ENCODE peak calls at places on chromosomes 16 and 17, in nine cellular contexts. Y, W, A, P, F, Q, V, O and S are unnamed samples. For H3K4me1, the result is how much of the 10 kb centered on the place peaks cover.

GRCh38 chr17:38926290-38927070 is 1.1 kb downstream of the LASP1NB start:
- DNase-seq in Y (no peak), W (no peak), A (no peak), P (no peak), F (no peak), Q (peak), V (no peak), O (no peak), S (no peak)

GRCh38 chr17:57810740-57811632 is 38.9 kb downstream of the MRPS23 start:
- DNase-seq in Y (no peak), W (no peak), A (peak), P (peak), F (peak), Q (peak), V (peak), O (peak), S (no peak)

GRCh38 chr17:81831957-81832607 is 1.0 kb downstream of the MCRIP1 start:
- DNase-seq in Y (no peak), W (peak), A (no peak), P (no peak), F (no peak), Q (no peak), V (no peak), O (no peak), S (no peak)

GRCh38 chr16:22205577-22206012 is 483 bp upstream of the EEF2K start:
- DNase-seq in Y (no peak), W (no peak), A (no peak), P (no peak), F (no peak), Q (no peak), V (no peak), O (no peak), S (no peak)

GRCh38 chr17:73872816-73873215 is 228.6 kb upstream of the SDK2 start:
- DNase-seq in Y (no peak), W (no peak), A (no peak), P (peak), F (no peak), Q (no peak), V (no peak), O (no peak), S (no peak)

GRCh38 chr16:87648236-87648635 is 45.9 kb downstream of the JPH3 start:
- DNase-seq in Y (no peak), W (no peak), A (no peak), P (no peak), F (no peak), Q (no peak), V (no peak), O (no peak), S (no peak)

GRCh38 chr16:60392380-60392779 is 1643.9 kb downstream of the CDH8 start:
- DNase-seq in Y (no peak), W (no peak), A (no peak), P (no peak), F (no peak), Q (no peak), V (no peak), O (no peak), S (no peak)

GRCh38 chr16:11673091-11674000 is 5.1 kb downstream of the SNN start:
- DNase-seq in Y (no peak), W (no peak), A (no peak), P (no peak), F (no peak), Q (peak), V (peak), O (peak), S (no peak)

GRCh38 chr17:52157603-52158449 is 688 bp downstream of the CA10 start:
- DNase-seq in Y (no peak), W (no peak), A (no peak), P (peak), F (no peak), Q (peak), V (no peak), O (no peak), S (peak)

GRCh38 chr16:57265850-57266530 is 18.5 kb downstream of the PLLP start:
- DNase-seq in Y (no peak), W (no peak), A (peak), P (no peak), F (peak), Q (no peak), V (peak), O (peak), S (peak)

GRCh38 chr17:13365331-13365730 is 236.4 kb downstream of the HS3ST3A1 start:
- DNase-seq in Y (no peak), W (no peak), A (no peak), P (no peak), F (no peak), Q (no peak), V (no peak), O (no peak), S (no peak)

GRCh38 chr16:84582958-84583516 is 34.8 kb downstream of the COTL1 start:
- DNase-seq in Y (no peak), W (no peak), A (no peak), P (peak), F (no peak), Q (no peak), V (no peak), O (peak), S (no peak)

GRCh38 chr17:80649200-80649644 is 104.6 kb downstream of the RPTOR start:
- DNase-seq in Y (no peak), W (no peak), A (peak), P (no peak), F (no peak), Q (no peak), V (no peak), O (no peak), S (no peak)

GRCh38 chr16:11254913-11255736 is 879 bp downstream of the SOCS1 start:
- DNase-seq in Y (peak), W (peak), A (peak), P (no peak), F (peak), Q (peak), V (peak), O (peak), S (no peak)

GRCh38 chr17:41814195-41814594 is 1.4 kb downstream of the FKBP10 start:
- DNase-seq in Y (no peak), W (no peak), A (no peak), P (no peak), F (no peak), Q (no peak), V (no peak), O (no peak), S (no peak)

GRCh38 chr17:44794699-44795413 is 35.2 kb downstream of the GJC1 start:
- DNase-seq in Y (no peak), W (no peak), A (no peak), P (no peak), F (no peak), Q (peak), V (no peak), O (no peak), S (no peak)

GRCh38 chr16:81928975-81929374 is 82.3 kb downstream of the SDR42E1 start:
- DNase-seq in Y (no peak), W (no peak), A (no peak), P (no peak), F (no peak), Q (no peak), V (no peak), O (no peak), S (peak)

GRCh38 chr17:1485748-1486376 is 6.6 kb downstream of the MYO1C start:
- DNase-seq in Y (peak), W (peak), A (peak), P (peak), F (peak), Q (peak), V (peak), O (peak), S (no peak)

GRCh38 chr17:55735784-55736405 is 13.2 kb upstream of the TMEM100 start:
- DNase-seq in Y (peak), W (no peak), A (no peak), P (no peak), F (no peak), Q (no peak), V (peak), O (peak), S (no peak)

GRCh38 chr16:4524571-4524970 is 14.0 kb downstream of the CDIP1 start:
- DNase-seq in Y (no peak), W (no peak), A (no peak), P (no peak), F (no peak), Q (no peak), V (no peak), O (no peak), S (no peak)
- H3K4me1 ChIP-seq in Y (under half), W (under half), A (under half), P (under half), F (under half), Q (under half), V (under half), O (under half), S (under half)

GRCh38 chr16:69471121-69471520 is 46.7 kb downstream of the CYB5B start:
- DNase-seq in Y (no peak), W (no peak), A (no peak), P (no peak), F (no peak), Q (no peak), V (no peak), O (no peak), S (no peak)
- H3K4me1 ChIP-seq in Y (under half), W (under half), A (under half), P (under half), F (under half), Q (under half), V (under half), O (under half), S (under half)

GRCh38 chr17:75647061-75647460 is 13.8 kb downstream of the SMIM5 start:
- DNase-seq in Y (no peak), W (no peak), A (no peak), P (no peak), F (no peak), Q (peak), V (no peak), O (no peak), S (no peak)
- H3K4me1 ChIP-seq in Y (under half), W (under half), A (under half), P (under half), F (under half), Q (under half), V (under half), O (under half), S (under half)

GRCh38 chr17:10021239-10021638 is 116.2 kb upstream of the RCVRN start:
- DNase-seq in Y (no peak), W (no peak), A (peak), P (no peak), F (no peak), Q (no peak), V (peak), O (peak), S (no peak)

GRCh38 chr17:10019941-10020403 is 114.9 kb upstream of the RCVRN start:
- DNase-seq in Y (no peak), W (no peak), A (no peak), P (no peak), F (no peak), Q (no peak), V (no peak), O (no peak), S (no peak)

GRCh38 chr17:10025976-10026785 is 121.1 kb upstream of the RCVRN start:
- DNase-seq in Y (no peak), W (no peak), A (no peak), P (peak), F (no peak), Q (peak), V (no peak), O (no peak), S (no peak)

GRCh38 chr17:10025224-10025623 is 120.2 kb upstream of the RCVRN start:
- DNase-seq in Y (no peak), W (no peak), A (no peak), P (no peak), F (no peak), Q (no peak), V (no peak), O (no peak), S (no peak)

GRCh38 chr17:10022416-10022815 is 117.3 kb upstream of the RCVRN start:
- DNase-seq in Y (no peak), W (no peak), A (peak), P (no peak), F (no peak), Q (no peak), V (no peak), O (no peak), S (no peak)
- H3K4me1 ChIP-seq in Y (under half), W (under half), A (under half), P (under half), F (under half), Q (under half), V (under half), O (under half), S (under half)

GRCh38 chr17:37713624-37714023 is 31.2 kb downstream of the HNF1B start:
- DNase-seq in Y (no peak), W (no peak), A (no peak), P (no peak), F (no peak), Q (no peak), V (no peak), O (no peak), S (no peak)

GRCh38 chr17:37710344-37710886 is 34.4 kb downstream of the HNF1B start:
- DNase-seq in Y (peak), W (no peak), A (no peak), P (peak), F (no peak), Q (peak), V (no peak), O (no peak), S (no peak)

GRCh38 chr17:37708616-37709212 is 36.1 kb downstream of the HNF1B start:
- DNase-seq in Y (no peak), W (no peak), A (no peak), P (no peak), F (no peak), Q (peak), V (no peak), O (no peak), S (no peak)

GRCh38 chr17:37713028-37713431 is 31.8 kb downstream of the HNF1B start:
- DNase-seq in Y (no peak), W (no peak), A (no peak), P (no peak), F (no peak), Q (no peak), V (no peak), O (no peak), S (no peak)

GRCh38 chr17:37711113-37711512 is 33.7 kb downstream of the HNF1B start:
- DNase-seq in Y (no peak), W (no peak), A (no peak), P (no peak), F (no peak), Q (no peak), V (no peak), O (no peak), S (no peak)
- H3K4me1 ChIP-seq in Y (under half), W (under half), A (under half), P (under half), F (under half), Q (under half), V (under half), O (under half), S (under half)

GRCh38 chr16:2472885-2473284 is 1.8 kb downstream of the NTN3 start:
- DNase-seq in Y (no peak), W (no peak), A (no peak), P (no peak), F (no peak), Q (no peak), V (no peak), O (no peak), S (no peak)
- H3K4me1 ChIP-seq in Y (under half), W (under half), A (under half), P (under half), F (under half), Q (under half), V (under half), O (half or more), S (under half)

DNA sequence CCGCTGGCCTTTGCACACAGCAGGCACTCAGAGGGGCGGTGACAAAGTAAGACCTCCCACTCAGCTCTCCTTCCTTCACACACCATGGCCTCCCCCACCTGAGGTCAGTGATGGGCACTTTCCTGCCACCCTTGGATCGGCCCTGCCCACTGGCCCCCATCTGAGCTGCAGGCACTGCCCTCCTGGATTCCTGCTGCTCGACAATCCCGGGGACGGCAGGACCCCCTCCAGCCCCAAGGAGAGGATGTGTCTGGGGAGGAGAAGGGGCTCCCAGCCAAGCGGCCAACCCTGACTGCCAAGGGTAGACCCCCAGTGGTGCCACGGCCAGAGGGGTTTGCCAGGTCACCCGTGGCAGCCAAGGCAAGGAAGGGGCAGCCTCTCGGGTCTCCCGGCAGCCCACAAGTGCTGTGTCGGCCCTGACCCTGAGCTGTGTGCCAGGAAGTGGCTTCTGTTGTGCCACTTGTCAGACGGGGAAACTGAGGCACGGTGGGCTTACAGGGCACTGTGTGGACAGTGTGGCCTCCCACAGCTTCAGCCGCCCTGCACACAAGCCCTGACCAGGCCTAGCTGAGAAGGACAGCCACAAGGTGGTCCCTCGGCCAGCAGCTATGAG is 22.7 kb downstream of the PIEZO1 start:
- DNase-seq in Y (no peak), W (no peak), A (no peak), P (no peak), F (no peak), Q (no peak), V (no peak), O (no peak), S (no peak)
- H3K4me1 ChIP-seq in Y (under half), W (under half), A (under half), P (under half), F (under half), Q (under half), V (under half), O (under half), S (under half)

GRCh38 chr17:67379251-67379630 is 2.2 kb downstream of the PITPNC1 start:
- DNase-seq in Y (no peak), W (no peak), A (no peak), P (no peak), F (no peak), Q (peak), V (no peak), O (no peak), S (no peak)

GRCh38 chr17:67376509-67376891 is 581 bp upstream of the PITPNC1 start:
- DNase-seq in Y (no peak), W (no peak), A (no peak), P (no peak), F (no peak), Q (no peak), V (no peak), O (peak), S (no peak)

GRCh38 chr17:67378444-67379250 is 1.6 kb downstream of the PITPNC1 start:
- DNase-seq in Y (peak), W (peak), A (peak), P (peak), F (peak), Q (peak), V (peak), O (peak), S (peak)

GRCh38 chr17:67376892-67377726 is at the start of gene PITPNC1:
- DNase-seq in Y (peak), W (peak), A (peak), P (peak), F (peak), Q (peak), V (peak), O (peak), S (peak)

DNA sequence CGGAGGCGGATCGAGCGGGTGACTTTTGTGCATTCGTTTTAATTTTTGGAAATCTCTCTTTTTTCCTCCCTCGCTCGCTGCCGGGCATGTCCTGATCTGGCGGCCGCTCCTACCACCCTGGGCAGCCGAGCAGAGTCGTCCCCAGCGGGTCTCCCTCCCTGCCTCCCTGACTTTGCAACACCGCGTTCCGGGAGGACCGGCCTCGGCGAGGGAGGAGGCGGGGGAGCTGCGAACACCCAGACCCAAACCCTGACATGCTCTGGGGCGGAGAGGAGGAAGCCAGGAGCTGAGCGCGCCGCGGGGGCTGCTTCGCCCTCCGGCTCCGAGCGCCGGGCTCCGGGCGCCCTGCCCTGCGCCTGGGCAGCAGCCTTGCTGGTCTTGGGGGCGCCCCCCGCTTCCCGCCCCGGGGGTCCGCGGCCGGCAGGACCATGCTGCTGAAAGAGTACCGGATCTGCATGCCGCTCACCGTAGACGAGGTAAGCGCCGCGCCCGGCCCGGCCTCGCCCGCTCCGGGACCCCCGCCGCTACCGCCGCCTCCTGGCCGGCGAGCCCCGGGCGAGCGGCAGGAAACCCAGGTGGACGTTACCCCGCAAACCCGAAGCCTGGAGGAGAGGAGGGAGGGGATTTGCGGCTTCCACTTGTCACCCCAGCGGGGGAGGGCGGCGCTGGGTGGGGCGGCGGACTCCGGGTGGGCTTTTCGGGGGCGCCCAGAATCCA is 804 bp downstream of the PITPNC1 start:
- DNase-seq in Y (no peak), W (peak), A (peak), P (peak), F (peak), Q (peak), V (peak), O (peak), S (no peak)
- H3K4me1 ChIP-seq in Y (under half), W (half or more), A (under half), P (under half), F (under half), Q (under half), V (under half), O (under half), S (under half)

GRCh38 chr16:69309316-69309715 is 1.8 kb upstream of the VPS4A start:
- DNase-seq in Y (no peak), W (no peak), A (no peak), P (no peak), F (no peak), Q (no peak), V (no peak), O (no peak), S (no peak)
- H3K4me1 ChIP-seq in Y (under half), W (under half), A (under half), P (under half), F (under half), Q (under half), V (under half), O (under half), S (under half)